ENCODE peak calls at places on chromosome 13, in seven cellular contexts. S, E, K, Q, D, F and W are unnamed samples.

GRCh38 chr13:26037302-26037701 is 14.5 kb downstream of the SHISA2 start:
- DNase-seq in F (no peak), K (no peak), E (peak), D (no peak), S (peak), Q (no peak), W (no peak)

GRCh38 chr13:41064493-41064892 is 3.2 kb downstream of the WBP4 start:
- DNase-seq in D (peak), S (no peak), K (no peak), F (peak), E (no peak), Q (peak), W (no peak)

GRCh38 chr13:111210945-111211469 is 95.9 kb downstream of the ARHGEF7 start:
- DNase-seq in D (no peak), Q (no peak), S (peak), F (peak), K (no peak), E (no peak), W (no peak)

GRCh38 chr13:99956473-99957349 is 14.9 kb downstream of the ZIC5 start:
- DNase-seq in Q (no peak), F (no peak), K (no peak), D (no peak), S (peak), E (peak), W (no peak)

GRCh38 chr13:23674795-23675640 is 104.8 kb downstream of the TNFRSF19 start:
- DNase-seq in S (no peak), D (no peak), Q (peak), F (peak), K (no peak), E (no peak), W (peak)

GRCh38 chr13:46738055-46738454 is 58.9 kb downstream of the ESD start:
- DNase-seq in K (no peak), S (no peak), Q (no peak), F (peak), E (no peak), D (no peak), W (no peak)

GRCh38 chr13:114200673-114201005 is 21.6 kb downstream of the CFAP97D2 start:
- DNase-seq in Q (no peak), K (no peak), D (no peak), S (no peak), E (peak), F (peak), W (no peak)

GRCh38 chr13:28322256-28322895 is 172.6 kb downstream of the FLT1 start:
- DNase-seq in D (peak), Q (no peak), E (no peak), S (no peak), F (peak), K (no peak), W (no peak)

GRCh38 chr13:97849305-97849704 is 104.2 kb upstream of the IPO5 start:
- DNase-seq in D (no peak), K (no peak), Q (no peak), F (peak), E (peak), S (peak), W (no peak)

GRCh38 chr13:41864658-41865057 is 96.3 kb downstream of the VWA8 start:
- DNase-seq in Q (no peak), K (no peak), S (no peak), D (no peak), F (no peak), E (no peak), W (peak)

GRCh38 chr13:86757236-86757978 is 913.8 kb upstream of the SLITRK5 start:
- DNase-seq in E (peak), S (peak), K (no peak), D (no peak), Q (peak), F (no peak), W (no peak)

GRCh38 chr13:32205426-32206096 is 109.6 kb downstream of the ZAR1L start:
- DNase-seq in Q (no peak), S (peak), F (no peak), E (no peak), K (no peak), D (no peak), W (no peak)

GRCh38 chr13:60454425-60454824 is 57.4 kb downstream of the TDRD3 start:
- DNase-seq in Q (no peak), S (no peak), K (no peak), F (no peak), D (no peak), E (peak), W (no peak)

GRCh38 chr13:110907301-110907700 is 7.6 kb downstream of the ANKRD10 start:
- DNase-seq in F (no peak), Q (no peak), E (no peak), D (no peak), S (no peak), K (no peak), W (no peak)

GRCh38 chr13:94138831-94139230 is 340.7 kb downstream of the DCT start:
- DNase-seq in K (no peak), S (peak), E (no peak), D (no peak), Q (no peak), F (no peak), W (no peak)

GRCh38 chr13:111281751-111282311 is 38.6 kb upstream of the TEX29 start:
- DNase-seq in D (peak), K (no peak), F (peak), E (no peak), S (no peak), Q (no peak), W (no peak)

GRCh38 chr13:97629601-97630272 is 195.8 kb downstream of the RAP2A start:
- DNase-seq in K (no peak), D (no peak), S (no peak), F (no peak), Q (no peak), E (no peak), W (no peak)

GRCh38 chr13:104534847-104535246 is 1468.6 kb upstream of the SLC10A2 start:
- DNase-seq in Q (no peak), K (no peak), S (peak), E (peak), D (no peak), F (no peak), W (no peak)

GRCh38 chr13:30192320-30193093 is 114.8 kb downstream of the KATNAL1 start:
- DNase-seq in K (no peak), D (no peak), S (no peak), E (no peak), Q (no peak), F (no peak), W (no peak)

GRCh38 chr13:106498158-106498557 is 37.3 kb downstream of the EFNB2 start:
- DNase-seq in S (no peak), F (no peak), K (no peak), D (no peak), Q (no peak), E (no peak), W (no peak)

GRCh38 chr13:106573279-106573831 is 5.4 kb upstream of the ARGLU1 start:
- DNase-seq in E (no peak), S (no peak), F (no peak), K (no peak), Q (no peak), D (peak), W (peak)

GRCh38 chr13:66665991-66666390 is 564.1 kb downstream of the PCDH9 start:
- DNase-seq in K (peak), F (peak), Q (peak), D (peak), E (peak), S (peak), W (peak)

GRCh38 chr13:56352356-56352755 is 788.4 kb upstream of the PRR20A start:
- DNase-seq in S (no peak), K (no peak), D (no peak), Q (no peak), F (no peak), E (no peak), W (no peak)

GRCh38 chr13:99265162-99265822 is 7.1 kb upstream of the GPR18 start:
- DNase-seq in S (no peak), K (no peak), E (no peak), D (no peak), F (no peak), Q (no peak), W (no peak)

GRCh38 chr13:107043016-107043957 is 475.4 kb upstream of the ARGLU1 start:
- DNase-seq in E (no peak), S (no peak), F (peak), K (no peak), Q (peak), D (peak), W (no peak)

GRCh38 chr13:77398825-77399620 is 72.1 kb upstream of the MYCBP2 start:
- DNase-seq in Q (no peak), S (no peak), E (no peak), F (no peak), D (no peak), K (no peak), W (no peak)

GRCh38 chr13:33636955-33637670 is 180.8 kb upstream of the RFC3 start:
- DNase-seq in E (no peak), K (no peak), S (no peak), Q (no peak), F (peak), D (no peak), W (no peak)

GRCh38 chr13:33639158-33639557 is 178.8 kb upstream of the RFC3 start:
- DNase-seq in Q (no peak), E (no peak), D (peak), S (no peak), F (peak), K (no peak), W (peak)

GRCh38 chr13:33637978-33638743 is 179.8 kb upstream of the RFC3 start:
- DNase-seq in S (peak), Q (no peak), D (no peak), E (peak), K (no peak), F (peak), W (no peak)

GRCh38 chr13:33640832-33641231 is 177.1 kb upstream of the RFC3 start:
- DNase-seq in Q (no peak), D (no peak), K (no peak), E (no peak), F (no peak), S (no peak), W (no peak)

GRCh38 chr13:33639640-33640080 is 178.3 kb upstream of the RFC3 start:
- DNase-seq in F (no peak), D (no peak), S (no peak), K (no peak), Q (no peak), E (no peak), W (no peak)
- H3K4me3 ChIP-seq in F (peak), D (no peak), S (no peak), K (no peak), Q (no peak), E (no peak), W (no peak)

DNA sequence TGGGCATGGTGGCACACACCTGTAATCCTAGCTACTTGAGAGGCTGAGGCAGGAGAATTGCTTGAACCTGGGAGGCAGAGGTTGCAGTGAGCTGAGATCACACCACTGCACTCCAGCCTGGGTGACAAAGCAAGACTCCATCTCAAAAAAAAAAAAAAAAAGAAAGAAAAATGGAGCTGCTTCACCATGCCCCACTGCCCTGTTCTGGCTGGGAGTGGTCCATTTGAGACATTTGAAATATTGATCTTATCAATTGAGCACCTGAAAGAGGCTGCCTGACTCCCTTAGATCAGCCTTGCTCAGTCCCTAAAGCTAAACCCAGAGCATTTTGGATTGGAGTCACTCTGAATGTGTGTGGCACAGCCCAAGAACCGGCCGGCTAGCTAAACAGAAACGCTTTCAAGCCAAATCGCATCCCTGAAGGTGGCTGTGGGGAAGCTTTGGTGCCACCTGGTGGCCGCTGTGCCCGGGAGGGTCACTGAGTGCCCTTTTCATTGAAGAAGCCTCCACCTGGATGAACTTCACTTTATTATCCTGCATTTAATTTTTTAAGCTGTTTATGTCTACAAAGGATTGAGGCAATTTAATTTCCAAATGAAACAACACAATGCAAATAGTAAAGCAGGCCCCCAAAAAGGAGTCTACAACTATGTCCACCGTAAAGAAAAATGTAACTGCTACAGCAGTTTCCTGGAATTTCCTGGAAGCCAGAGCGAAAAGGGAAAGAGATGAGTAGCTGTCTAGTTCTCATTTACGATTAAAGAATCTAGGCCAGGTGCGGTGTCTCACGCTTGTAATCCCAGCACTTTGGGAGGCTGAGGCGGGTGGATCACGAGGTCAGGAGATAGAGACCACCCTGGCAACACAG is 53.1 kb upstream of the SERPINE3 start:
- DNase-seq in E (peak), Q (peak), S (peak), F (peak), D (no peak), K (peak), W (no peak)
- H3K4me3 ChIP-seq in E (no peak), Q (no peak), S (no peak), F (no peak), D (no peak), K (no peak), W (no peak)

GRCh38 chr13:71865858-71866172 is 1.2 kb downstream of the DACH1 start:
- DNase-seq in Q (no peak), D (no peak), E (peak), K (no peak), S (peak), F (no peak), W (no peak)
- H3K4me3 ChIP-seq in Q (peak), D (peak), E (peak), K (peak), S (peak), F (peak), W (peak)

DNA sequence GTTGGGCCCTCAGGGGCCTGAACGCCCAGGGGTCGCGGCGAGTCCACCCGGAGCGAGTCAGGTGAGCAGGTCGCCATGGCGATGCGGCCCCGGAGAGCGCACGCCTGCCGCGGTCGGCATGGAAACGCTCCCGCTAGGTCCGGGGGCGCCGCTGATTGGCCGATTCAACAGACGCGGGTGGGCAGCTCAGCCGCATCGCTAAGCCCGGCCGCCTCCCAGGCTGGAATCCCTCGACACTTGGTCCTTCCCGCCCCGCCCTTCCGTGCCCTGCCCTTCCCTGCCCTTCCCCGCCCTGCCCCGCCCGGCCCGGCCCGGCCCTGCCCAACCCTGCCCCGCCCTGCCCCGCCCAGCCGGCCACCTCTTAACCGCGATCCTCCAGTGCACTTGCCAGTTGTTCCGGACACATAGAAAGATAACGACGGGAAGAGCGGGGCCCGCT is at the start of gene CCNA1:
- DNase-seq in E (peak), K (peak), F (peak), D (no peak), S (peak), Q (no peak), W (no peak)
- H3K4me3 ChIP-seq in E (peak), K (peak), F (peak), D (peak), S (peak), Q (peak), W (peak)

DNA sequence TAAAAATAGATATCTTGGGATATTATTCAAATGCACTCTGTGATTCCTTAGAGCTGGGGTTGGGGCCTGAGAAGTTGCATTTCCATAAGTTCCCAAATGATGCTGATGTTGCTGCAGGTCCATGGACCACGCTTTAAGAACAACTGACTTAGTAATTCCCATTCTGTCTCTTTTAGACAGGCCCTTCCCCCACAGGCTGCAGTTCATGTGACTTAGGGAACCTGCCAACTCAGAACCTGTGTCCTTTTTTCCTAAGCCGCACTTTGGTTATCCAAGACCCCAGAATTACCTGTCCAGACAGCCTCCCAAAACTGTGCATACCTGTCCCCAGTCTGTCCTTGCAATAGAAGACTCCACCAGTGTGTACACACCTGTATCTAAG is 1.7 kb upstream of the ITGBL1 start:
- DNase-seq in K (no peak), F (no peak), E (no peak), Q (no peak), S (no peak), D (no peak), W (no peak)
- H3K4me3 ChIP-seq in K (no peak), F (peak), E (no peak), Q (no peak), S (no peak), D (no peak), W (no peak)